ENCODE peak calls at places on chromosomes 6 and 20, in seven cellular contexts. J is adrenal gland, M is Peyer's patch, N is HCT116, K is breast epithelium, W is gastrocnemius medialis, T is upper lobe of left lung. A is an unnamed sample.

GRCh38 chr20:61808497-61808896 is 257.2 kb downstream of the TAF4 start:
- DNase-seq in J (no peak), K (no peak), W (no peak), M (peak; percentile 20), T (no peak), N (no peak), A (no peak)

GRCh38 chr6:159422041-159422984 is 253.1 kb downstream of the FNDC1 start:
- DNase-seq in K (no peak), M (no peak), J (peak; percentile 4), W (no peak), N (no peak), T (peak; percentile 51), A (no peak)

GRCh38 chr20:46651091-46651962 is at the start of gene SLC13A3:
- DNase-seq in K (no peak), J (no peak), W (no peak), M (no peak), N (no peak), T (peak; percentile 67), A (peak; percentile 56)

GRCh38 chr6:40585661-40586269 is 1.4 kb downstream of the LRFN2 start:
- DNase-seq in T (no peak), J (no peak), M (no peak), K (no peak), W (no peak), N (no peak), A (no peak)

GRCh38 chr20:46994341-46994740 is 99.7 kb downstream of the EYA2 start:
- DNase-seq in M (no peak), J (no peak), K (peak; percentile 60), N (no peak), W (no peak), T (no peak), A (no peak)

GRCh38 chr6:48826884-48827701 is 636.0 kb downstream of the MMUT start:
- DNase-seq in N (peak; percentile 99), K (no peak), T (no peak), W (no peak), M (no peak), J (peak; percentile 8), A (no peak)

GRCh38 chr6:31525932-31526591 is 2.7 kb upstream of the MCCD1 start:
- DNase-seq in M (no peak), J (no peak), T (no peak), W (no peak), K (no peak), N (no peak), A (no peak)

GRCh38 chr6:136137008-136137689 is 113.0 kb downstream of the MTFR2 start:
- DNase-seq in J (no peak), W (no peak), M (no peak), K (no peak), N (peak; percentile 6), T (no peak), A (no peak)

GRCh38 chr20:54122189-54122588 is 51.6 kb downstream of the CYP24A1 start:
- DNase-seq in K (no peak), J (no peak), T (no peak), N (no peak), W (no peak), M (no peak), A (no peak)

GRCh38 chr6:150981095-150981494 is 115.6 kb downstream of the MTHFD1L start:
- DNase-seq in W (no peak), N (no peak), K (no peak), J (no peak), T (no peak), M (no peak), A (no peak)

GRCh38 chr20:45341579-45341938 is 6.7 kb downstream of the SDC4 start:
- DNase-seq in T (no peak), M (no peak), N (no peak), K (no peak), W (no peak), J (peak; percentile 55), A (no peak)
- H3K4me3 ChIP-seq in T (peak overlapping the region; percentile 88), M (peak overlapping the region; percentile 73), N (peak overlapping the region; percentile 4), K (peak overlapping the region; percentile 96), W (peak overlapping the region; percentile 48), J (peak overlapping the region; percentile 32), A (no peak overlapping the region)

GRCh38 chr6:33299237-33299944 is 649 bp upstream of the RGL2 start:
- DNase-seq in T (peak; percentile 97), N (peak; percentile 80), W (peak; percentile 84), J (peak; percentile 95), M (peak; percentile 94), K (peak; percentile 86), A (peak; percentile 90)
- TF ChIP-seq POLR2A in T (peak; percentile 37), N (peak; percentile 80), W (peak; percentile 86), J (peak; percentile 79), M (peak; percentile 74), K (peak; percentile 84), A (no peak)

DNA sequence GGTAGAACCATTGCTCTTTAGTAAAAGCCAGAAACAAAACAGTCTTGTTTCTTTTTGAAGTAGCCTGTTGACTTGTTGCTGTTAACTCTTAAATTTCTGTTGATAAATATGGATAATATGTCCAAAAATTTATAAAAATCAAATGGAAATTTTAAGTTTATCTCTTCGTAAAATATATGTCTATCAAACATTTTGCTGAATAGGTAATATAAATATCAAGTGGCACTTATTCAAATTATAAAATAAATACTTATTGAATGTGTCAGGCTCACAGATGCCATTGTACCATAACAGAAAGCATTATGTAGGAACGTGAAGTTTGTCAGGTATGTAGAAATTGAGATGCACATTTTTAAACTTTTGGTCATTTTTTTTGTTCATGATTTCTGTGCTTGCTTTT is 216.5 kb downstream of the ARID1B start:
- DNase-seq in W (no peak), M (no peak), K (no peak), J (no peak), T (no peak), N (no peak), A (no peak)
- H3K4me3 ChIP-seq in W (no peak overlapping the region), M (no peak overlapping the region), K (no peak overlapping the region), J (no peak overlapping the region), T (no peak overlapping the region), N (no peak overlapping the region), A (no peak overlapping the region)

DNA sequence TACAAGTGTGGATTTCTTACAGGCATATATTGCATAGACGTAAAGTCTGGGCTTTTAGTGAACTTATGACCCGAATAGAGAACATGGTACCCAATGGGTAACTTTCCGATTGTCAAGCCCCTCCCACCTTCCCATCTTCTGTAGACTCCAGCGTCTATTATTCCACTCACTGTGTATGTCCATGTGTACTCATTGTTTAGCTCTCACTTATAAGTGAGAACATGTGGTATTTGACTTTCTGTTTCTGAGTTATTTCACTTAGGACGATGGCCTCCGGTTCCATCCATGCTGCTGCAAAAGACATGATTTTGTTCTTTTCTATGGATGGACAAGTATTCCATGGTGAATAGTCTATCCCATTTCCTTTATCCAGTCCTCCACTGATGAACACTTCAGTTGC is 306.4 kb downstream of the CD83 start:
- DNase-seq in N (no peak), T (no peak), K (no peak), J (no peak), M (no peak), W (no peak), A (no peak)
- TF ChIP-seq POLR2A in N (no peak), T (no peak), K (no peak), J (no peak), M (no peak), W (no peak), A (no peak)

GRCh38 chr20:37407117-37407566 is 61.2 kb downstream of the SRC start:
- DNase-seq in W (no peak), J (no peak), N (no peak), M (no peak), K (no peak), T (no peak), A (no peak)
- H3K4me3 ChIP-seq in W (no peak overlapping the region), J (peak overlapping the region; percentile 54), N (no peak overlapping the region), M (peak overlapping the region; percentile 41), K (peak overlapping the region; percentile 67), T (no peak overlapping the region), A (no peak overlapping the region)

GRCh38 chr6:153002613-153003293 is at the start of gene MTRF1L:
- DNase-seq in N (peak; percentile 94), M (peak; percentile 92), W (peak; percentile 88), J (peak; percentile 96), K (peak; percentile 82), T (peak; percentile 92), A (peak; percentile 92)
- TF ChIP-seq POLR2A in N (no peak), M (peak; percentile 87), W (peak; percentile 86), J (peak; percentile 88), K (peak; percentile 51), T (no peak), A (peak; percentile 28)

GRCh38 chr6:167796668-167797031 is 30.1 kb upstream of the AFDN start:
- DNase-seq in K (no peak), W (no peak), M (peak; percentile 79), N (no peak), T (no peak), J (no peak), A (no peak)

GRCh38 chr6:167797079-167797870 is 29.4 kb upstream of the AFDN start:
- DNase-seq in N (no peak), K (no peak), W (no peak), M (peak; percentile 89), J (no peak), T (peak; percentile 74), A (peak; percentile 11)

GRCh38 chr6:167794386-167795157 is 32.1 kb upstream of the AFDN start:
- DNase-seq in T (no peak), W (no peak), M (no peak), K (no peak), N (no peak), J (no peak), A (peak; percentile 3)

GRCh38 chr6:167795321-167795811 is 31.3 kb upstream of the AFDN start:
- DNase-seq in N (no peak), J (no peak), T (no peak), K (no peak), W (no peak), M (no peak), A (peak; percentile 6)

DNA sequence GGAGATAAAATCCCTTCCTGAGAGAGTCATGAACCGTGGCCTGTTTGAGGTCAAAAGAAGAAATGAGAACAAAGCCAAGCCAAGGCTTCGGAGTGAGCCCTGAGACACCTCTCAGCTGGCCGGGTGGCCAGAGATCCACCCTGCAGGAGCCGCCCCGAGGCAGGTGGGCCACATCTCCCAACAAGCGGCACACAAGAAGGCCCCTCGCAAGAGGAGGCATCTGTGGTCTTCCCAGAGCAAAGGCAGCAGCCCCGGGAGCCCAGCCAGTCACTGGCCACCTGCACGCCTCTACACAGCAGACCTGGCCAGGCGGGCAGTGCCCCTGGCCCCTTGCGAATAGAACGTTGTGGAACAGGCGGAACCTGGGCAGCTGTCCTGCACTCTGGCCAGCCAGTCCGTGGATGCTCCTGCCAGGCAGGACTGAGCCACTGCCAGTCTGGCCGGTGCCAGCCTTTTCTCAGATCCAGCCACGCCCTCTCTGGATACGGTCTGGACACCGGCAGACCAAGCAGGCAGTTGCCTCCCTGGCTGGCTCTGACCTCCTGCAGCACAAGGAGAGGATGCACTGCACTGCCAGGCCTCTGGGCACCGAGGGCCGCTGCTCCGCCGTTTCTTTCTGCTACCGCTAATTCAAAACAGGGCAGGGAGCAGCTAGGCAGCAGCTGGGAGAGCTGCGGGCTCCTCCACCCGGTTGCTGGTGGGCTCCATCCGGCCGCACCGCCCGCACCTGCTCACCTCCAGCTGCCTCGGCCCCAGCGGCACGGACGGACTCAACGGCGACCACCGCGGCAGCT is 30.6 kb upstream of the AFDN start:
- DNase-seq in W (peak; percentile 67), M (peak; percentile 78), T (peak; percentile 82), J (peak; percentile 27), N (no peak), K (peak; percentile 57), A (peak; percentile 14)
- H3K4me3 ChIP-seq in W (peak overlapping the region; percentile 39), M (peak overlapping the region; percentile 48), T (peak overlapping the region; percentile 52), J (peak overlapping the region; percentile 39), N (no peak overlapping the region), K (peak overlapping the region; percentile 66), A (no peak overlapping the region)

GRCh38 chr20:56392282-56393132 is at the start of gene CSTF1:
- DNase-seq in W (peak; percentile 98), N (peak; percentile 99), T (peak; percentile 99), K (peak; percentile 99), J (peak; percentile 99), M (peak; percentile 100), A (peak; percentile 100)
- TF ChIP-seq POLR2A in W (peak; percentile 37), N (peak; percentile 19), T (peak; percentile 29), K (no peak), J (peak; percentile 30), M (peak; percentile 26), A (no peak)

A was measured in lower leg skin.